ENCODE peak calls at places on chromosomes 7 and 10, in five cellular contexts. Q, S, R, E and M are unnamed samples.

GRCh38 chr10:133318494-133319127 is 9.9 kb downstream of the ZNF511 start:
- DNase-seq in Q (peak; percentile 70), S (peak; percentile 55), R (peak; percentile 89), E (peak; percentile 67), M (peak; percentile 59)

GRCh38 chr10:47035447-47036337 is 124.5 kb downstream of the PTPN20 start:
- DNase-seq in Q (no peak), S (no peak), R (peak; percentile 70), E (no peak), M (no peak)

GRCh38 chr7:98569606-98570337 is 47.3 kb upstream of the NPTX2 start:
- DNase-seq in Q (no peak), S (peak; percentile 21), R (peak; percentile 62), E (peak; percentile 76), M (peak; percentile 49)

GRCh38 chr7:39664057-39664456 is 40.7 kb downstream of the RALA start:
- DNase-seq in Q (no peak), S (no peak), R (no peak), E (no peak), M (no peak)

GRCh38 chr7:25261545-25262135 is 33.4 kb upstream of the NPVF start:
- DNase-seq in Q (no peak), S (no peak), R (no peak), E (no peak), M (no peak)

GRCh38 chr7:120991570-120991969 is 3.1 kb downstream of the CPED1 start:
- DNase-seq in Q (no peak), S (no peak), R (no peak), E (no peak), M (peak; percentile 57)

GRCh38 chr7:97418312-97418711 is 300.8 kb downstream of the SDHAF3 start:
- DNase-seq in Q (no peak), S (no peak), R (no peak), E (no peak), M (no peak)

GRCh38 chr10:124043310-124044142 is 49.9 kb downstream of the CHST15 start:
- DNase-seq in Q (no peak), S (no peak), R (no peak), E (peak; percentile 49), M (no peak)

GRCh38 chr10:8183241-8183704 is 128.8 kb downstream of the GATA3 start:
- DNase-seq in Q (no peak), S (peak; percentile 79), R (no peak), E (peak; percentile 3), M (peak; percentile 86)

GRCh38 chr7:73740771-73741170 is 2.2 kb upstream of the ABHD11 start:
- DNase-seq in Q (no peak), S (no peak), R (no peak), E (no peak), M (no peak)

GRCh38 chr10:74953214-74953613 is 126.8 kb downstream of the KAT6B start:
- DNase-seq in Q (no peak), S (no peak), R (no peak), E (no peak), M (no peak)

GRCh38 chr7:94662548-94662947 is 6.6 kb upstream of the SGCE start:
- DNase-seq in Q (no peak), S (no peak), R (no peak), E (no peak), M (no peak)

GRCh38 chr10:64648915-64649314 is 1127.7 kb downstream of the REEP3 start:
- DNase-seq in Q (no peak), S (no peak), R (no peak), E (peak; percentile 7), M (no peak)

GRCh38 chr7:157785021-157785441 is 448.2 kb downstream of the DNAJB6 start:
- DNase-seq in Q (no peak), S (no peak), R (no peak), E (no peak), M (no peak)

GRCh38 chr10:74987339-74988054 is 124.0 kb upstream of the SAMD8 start:
- DNase-seq in Q (no peak), S (peak; percentile 47), R (no peak), E (no peak), M (peak; percentile 30)

GRCh38 chr10:117420768-117421167 is 45.5 kb upstream of the PDZD8 start:
- DNase-seq in Q (no peak), S (no peak), R (peak; percentile 75), E (no peak), M (no peak)

DNA sequence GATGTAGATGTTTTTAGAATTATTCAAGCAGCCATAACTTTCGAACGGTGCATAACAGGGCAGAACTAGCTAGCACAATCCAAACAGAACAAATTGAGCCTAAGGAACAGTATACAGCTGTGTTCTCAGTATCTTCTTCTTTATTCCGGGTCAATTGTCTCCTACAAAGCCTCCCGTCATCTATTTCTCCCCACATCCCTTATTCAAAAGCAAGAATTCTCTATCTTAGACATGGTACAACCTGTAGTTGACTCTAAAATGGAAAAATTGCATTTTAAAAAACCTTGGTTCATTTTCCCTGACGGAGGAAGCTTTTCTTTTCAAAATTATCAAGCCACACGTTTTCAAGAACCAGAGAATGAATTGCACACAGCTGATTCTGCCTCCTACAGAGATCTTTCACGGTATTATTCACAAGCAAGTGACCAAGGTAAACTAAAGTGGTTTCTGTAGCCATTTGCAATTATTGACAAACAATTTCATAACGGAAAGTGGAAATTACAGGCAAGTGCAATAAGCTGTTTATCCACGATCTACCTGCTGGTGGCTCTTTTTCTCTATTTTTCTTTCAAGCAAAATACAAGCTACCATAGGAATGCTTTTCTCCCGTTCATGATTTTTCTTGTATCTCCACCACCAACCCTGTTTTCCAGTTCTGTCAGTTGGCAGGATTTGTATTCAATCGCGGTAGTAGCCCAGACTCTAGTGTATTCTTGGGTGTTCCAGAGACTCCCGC is 2.3 kb downstream of the GRM8 start:
- DNase-seq in Q (no peak), S (no peak), R (no peak), E (no peak), M (peak; percentile 6)
- H3K4me3 ChIP-seq in Q (no peak overlapping the region), S (no peak overlapping the region), R (no peak overlapping the region), E (no peak overlapping the region), M (no peak overlapping the region)

GRCh38 chr7:129947701-129948100 is 5.1 kb downstream of the UBE2H start:
- DNase-seq in Q (no peak), S (peak; percentile 87), R (peak; percentile 61), E (no peak), M (peak; percentile 70)

GRCh38 chr7:129948877-129949291 is 3.9 kb downstream of the UBE2H start:
- DNase-seq in Q (peak; percentile 90), S (peak; percentile 94), R (peak; percentile 97), E (peak; percentile 95), M (peak; percentile 93)

GRCh38 chr7:129948338-129948737 is 4.4 kb downstream of the UBE2H start:
- DNase-seq in Q (no peak), S (no peak), R (peak; percentile 60), E (no peak), M (no peak)

GRCh38 chr7:129950191-129950940 is 2.4 kb downstream of the UBE2H start:
- DNase-seq in Q (peak; percentile 44), S (peak; percentile 30), R (peak; percentile 14), E (peak; percentile 12), M (no peak)

GRCh38 chr7:129949292-129950133 is 3.2 kb downstream of the UBE2H start:
- DNase-seq in Q (peak; percentile 93), S (peak; percentile 87), R (peak; percentile 75), E (no peak), M (peak; percentile 90)
- H3K4me3 ChIP-seq in Q (peak overlapping the region; percentile 72), S (peak overlapping the region; percentile 89), R (no peak overlapping the region), E (peak overlapping the region; percentile 0), M (peak overlapping the region; percentile 91)

GRCh38 chr10:125227546-125227945 is 67.2 kb upstream of the CTBP2 start:
- DNase-seq in Q (no peak), S (no peak), R (peak; percentile 52), E (no peak), M (no peak)
- H3K4me3 ChIP-seq in Q (no peak overlapping the region), S (no peak overlapping the region), R (no peak overlapping the region), E (no peak overlapping the region), M (no peak overlapping the region)

DNA sequence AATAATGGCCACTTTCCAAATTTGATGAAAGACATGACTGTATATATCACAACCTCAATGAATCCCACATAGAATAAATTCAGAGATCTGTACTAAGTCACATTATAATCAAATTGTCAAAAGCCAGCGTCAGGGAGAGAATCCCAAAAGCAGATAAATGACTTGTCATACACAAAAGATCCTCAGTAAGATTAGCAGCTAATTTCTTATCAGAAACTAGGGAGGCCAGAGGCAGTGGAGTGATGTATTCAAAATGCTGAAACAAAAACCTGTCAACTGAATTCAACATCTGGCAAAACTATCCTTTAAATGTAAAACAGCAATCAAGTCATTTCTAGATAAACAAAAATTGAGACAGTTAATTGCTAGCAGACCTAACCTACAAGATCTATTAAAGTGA is 11.6 kb upstream of the ARHGAP22 start:
- DNase-seq in Q (no peak), S (no peak), R (no peak), E (no peak), M (no peak)
- H3K4me3 ChIP-seq in Q (no peak overlapping the region), S (no peak overlapping the region), R (no peak overlapping the region), E (no peak overlapping the region), M (no peak overlapping the region)